ENCODE peak calls at places on chromosome 14, in eight cellular contexts. I, U, F, T, W, Y, E and C are unnamed samples. For H3K4me1, the result is how much of the 10 kb centered on the place peaks cover.

GRCh38 chr14:22423958-22424357 is 165.1 kb downstream of the DAD1 start:
- DNase-seq in I (no peak), U (no peak), F (no peak), T (no peak), W (no peak), Y (no peak), E (no peak), C (no peak)

GRCh38 chr14:100128688-100129087 is 30.8 kb downstream of the DEGS2 start:
- DNase-seq in I (no peak), U (no peak), F (no peak), T (no peak), W (no peak), Y (no peak), E (no peak), C (no peak)

GRCh38 chr14:39185256-39186049 is 10.4 kb downstream of the PNN start:
- DNase-seq in I (no peak), U (no peak), F (no peak), T (no peak), W (no peak), Y (no peak), E (no peak), C (no peak)

GRCh38 chr14:101665478-101666078 is 95.9 kb upstream of the PPP2R5C start:
- DNase-seq in I (no peak), U (no peak), F (peak), T (no peak), W (no peak), Y (no peak), E (peak), C (no peak)

GRCh38 chr14:64706552-64707193 is 2.4 kb downstream of the PLEKHG3 start:
- DNase-seq in I (no peak), U (peak), F (no peak), T (no peak), W (no peak), Y (no peak), E (peak), C (peak)

GRCh38 chr14:92638904-92639303 is 109.5 kb downstream of the LGMN start:
- DNase-seq in I (no peak), U (no peak), F (no peak), T (no peak), W (no peak), Y (no peak), E (no peak), C (no peak)

GRCh38 chr14:100684961-100685360 is 41.7 kb upstream of the DLK1 start:
- DNase-seq in I (no peak), U (no peak), F (no peak), T (no peak), W (no peak), Y (no peak), E (no peak), C (no peak)

GRCh38 chr14:56797003-56797568 is 13.2 kb downstream of the OTX2 start:
- DNase-seq in I (no peak), U (no peak), F (no peak), T (no peak), W (no peak), Y (no peak), E (no peak), C (no peak)

GRCh38 chr14:86168376-86168775 is 638.4 kb downstream of the FLRT2 start:
- DNase-seq in I (no peak), U (no peak), F (no peak), T (no peak), W (no peak), Y (no peak), E (no peak), C (no peak)

GRCh38 chr14:105087963-105088811 is 23.0 kb upstream of the GPR132 start:
- DNase-seq in I (peak), U (peak), F (no peak), T (peak), W (peak), Y (no peak), E (peak), C (peak)

GRCh38 chr14:38958589-38958988 is 144.4 kb downstream of the SEC23A start:
- DNase-seq in I (no peak), U (no peak), F (no peak), T (no peak), W (no peak), Y (no peak), E (no peak), C (no peak)

GRCh38 chr14:65574611-65575010 is 162.1 kb downstream of the FUT8 start:
- DNase-seq in I (no peak), U (no peak), F (no peak), T (no peak), W (no peak), Y (no peak), E (no peak), C (no peak)

GRCh38 chr14:57382283-57382682 is 8.1 kb upstream of the NAA30 start:
- DNase-seq in I (no peak), U (no peak), F (no peak), T (no peak), W (no peak), Y (no peak), E (no peak), C (no peak)

GRCh38 chr14:61091657-61092273 is 110.7 kb downstream of the SLC38A6 start:
- DNase-seq in I (no peak), U (no peak), F (no peak), T (no peak), W (no peak), Y (no peak), E (no peak), C (no peak)

GRCh38 chr14:100476012-100476822 is 111.0 kb downstream of the BEGAIN start:
- DNase-seq in I (no peak), U (no peak), F (peak), T (no peak), W (no peak), Y (no peak), E (no peak), C (no peak)

GRCh38 chr14:52917732-52918131 is 33.1 kb downstream of the FERMT2 start:
- DNase-seq in I (no peak), U (peak), F (no peak), T (no peak), W (no peak), Y (no peak), E (no peak), C (no peak)
- H3K4me1 ChIP-seq in I (half or more), U (half or more), F (under half), T (under half), W (under half), Y (under half), E (under half), C (under half)

GRCh38 chr14:51653855-51654548 is 2.3 kb downstream of the FRMD6 start:
- DNase-seq in I (no peak), U (no peak), F (no peak), T (no peak), W (no peak), Y (no peak), E (no peak), C (no peak)

GRCh38 chr14:51653096-51653814 is 1.5 kb downstream of the FRMD6 start:
- DNase-seq in I (no peak), U (no peak), F (no peak), T (no peak), W (no peak), Y (no peak), E (no peak), C (no peak)

GRCh38 chr14:51652168-51653095 is 722 bp downstream of the FRMD6 start:
- DNase-seq in I (peak), U (peak), F (no peak), T (peak), W (no peak), Y (no peak), E (peak), C (peak)

GRCh38 chr14:51650721-51651387 is 856 bp upstream of the FRMD6 start:
- DNase-seq in I (peak), U (no peak), F (no peak), T (no peak), W (no peak), Y (no peak), E (peak), C (peak)

DNA sequence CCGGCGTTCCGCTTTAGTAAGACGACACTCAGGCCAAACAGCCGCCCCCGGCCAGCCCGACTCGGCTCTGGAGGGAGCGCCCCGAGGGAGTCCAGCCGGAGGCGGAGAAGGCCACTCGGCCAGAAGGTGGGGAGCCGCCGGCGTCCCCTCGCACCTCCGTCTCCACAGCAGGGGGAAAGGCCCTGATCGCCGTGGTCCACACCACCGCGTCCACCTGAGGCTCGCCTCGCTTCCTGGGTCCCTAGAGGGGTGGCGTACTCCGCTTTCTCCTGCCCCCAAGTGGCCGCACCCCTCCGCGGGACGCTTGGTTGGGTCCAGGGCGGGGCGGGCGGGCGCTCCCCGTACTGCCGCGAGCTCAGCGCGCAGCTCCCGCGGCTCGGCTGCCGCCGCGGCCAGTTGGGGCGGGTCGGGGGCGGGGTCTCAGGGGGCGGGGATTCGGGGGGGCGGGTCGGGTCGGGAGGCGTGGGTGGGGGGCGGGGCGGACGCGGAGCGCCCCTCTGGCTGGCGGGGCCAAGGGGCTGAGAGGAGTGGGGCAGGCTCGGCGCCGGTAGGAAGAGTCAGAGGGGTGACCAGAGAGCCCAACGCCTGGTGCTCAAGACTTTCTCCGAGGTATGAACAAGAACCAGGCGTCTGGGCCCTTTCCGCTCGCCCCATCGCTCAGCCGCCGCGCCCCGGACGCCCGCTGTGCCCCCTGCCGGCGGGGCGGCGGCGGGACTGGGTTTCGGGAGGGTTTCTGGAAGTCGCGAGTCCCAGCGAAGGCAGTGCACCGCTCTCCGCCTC is at the start of gene FRMD6:
- DNase-seq in I (peak), U (peak), F (peak), T (peak), W (peak), Y (peak), E (peak), C (peak)
- H3K4me1 ChIP-seq in I (half or more), U (under half), F (under half), T (under half), W (under half), Y (under half), E (under half), C (under half)

GRCh38 chr14:68781161-68782021 is 11.5 kb downstream of the ZFP36L1 start:
- DNase-seq in I (no peak), U (peak), F (peak), T (peak), W (no peak), Y (no peak), E (no peak), C (no peak)
- H3K4me1 ChIP-seq in I (half or more), U (under half), F (half or more), T (half or more), W (under half), Y (half or more), E (under half), C (half or more)

GRCh38 chr14:76928301-76928700 is 100.2 kb downstream of the IRF2BPL start:
- DNase-seq in I (no peak), U (no peak), F (no peak), T (no peak), W (no peak), Y (no peak), E (no peak), C (no peak)
- H3K4me1 ChIP-seq in I (under half), U (under half), F (under half), T (under half), W (under half), Y (under half), E (under half), C (under half)

DNA sequence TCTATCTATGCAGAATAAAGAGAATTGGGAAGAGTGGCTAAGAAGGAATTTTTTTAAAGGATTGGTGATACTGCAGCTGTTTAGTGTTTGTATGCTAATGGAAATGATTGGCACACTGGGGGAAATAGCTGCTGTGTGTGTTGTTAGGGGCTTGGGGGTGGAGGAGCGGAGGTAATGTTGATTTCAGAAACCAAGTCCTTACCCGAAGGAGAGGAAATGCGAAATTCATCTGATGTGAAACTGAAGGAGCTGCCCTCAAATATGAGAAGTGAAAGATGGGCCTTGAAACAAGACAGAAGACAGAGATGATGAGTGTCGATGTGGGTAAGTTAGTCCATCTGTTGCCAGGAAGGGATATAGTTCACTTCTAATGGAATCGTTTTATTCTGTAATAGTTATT is 21.2 kb upstream of the RNASE12 start:
- DNase-seq in I (no peak), U (no peak), F (no peak), T (no peak), W (no peak), Y (no peak), E (no peak), C (no peak)
- H3K4me1 ChIP-seq in I (under half), U (under half), F (under half), T (under half), W (under half), Y (under half), E (under half), C (under half)

GRCh38 chr14:70108419-70108818 is 80.3 kb downstream of the SLC8A3 start:
- DNase-seq in I (no peak), U (no peak), F (no peak), T (no peak), W (no peak), Y (no peak), E (no peak), C (no peak)
- H3K4me1 ChIP-seq in I (under half), U (under half), F (under half), T (under half), W (under half), Y (under half), E (under half), C (under half)

GRCh38 chr14:103398427-103399195 is 13.4 kb downstream of the MARK3 start:
- DNase-seq in I (no peak), U (no peak), F (no peak), T (peak), W (no peak), Y (no peak), E (peak), C (no peak)
- H3K4me1 ChIP-seq in I (half or more), U (under half), F (half or more), T (half or more), W (half or more), Y (half or more), E (under half), C (under half)

GRCh38 chr14:80271389-80271788 is 60.1 kb upstream of the DIO2 start:
- DNase-seq in I (no peak), U (no peak), F (no peak), T (no peak), W (no peak), Y (no peak), E (no peak), C (no peak)
- H3K4me1 ChIP-seq in I (under half), U (under half), F (under half), T (under half), W (under half), Y (under half), E (under half), C (under half)